ENCODE peak calls at places on chromosomes 2 and 18, in five cellular contexts. One of them, this sample, is unnamed.

GRCh38 chr18:63997606-63998005 is 27.7 kb downstream of the SERPINB8 start:
- DNase-seq in Panc1: no peak
- DNase-seq in Peyer's patch: no peak
- DNase-seq in CD8-positive, alpha-beta T cell: no peak
- DNase-seq in fibroblast of villous mesenchyme: no peak
- DNase-seq in this sample: no peak

GRCh38 chr2:229489016-229489415 is 217.9 kb upstream of the PID1 start:
- DNase-seq in Panc1: peak; percentile 28
- DNase-seq in Peyer's patch: no peak
- DNase-seq in CD8-positive, alpha-beta T cell: no peak
- DNase-seq in fibroblast of villous mesenchyme: peak; percentile 54
- DNase-seq in this sample: no peak

GRCh38 chr2:197088694-197089093 is 162.2 kb upstream of the PGAP1 start:
- DNase-seq in Panc1: no peak
- DNase-seq in Peyer's patch: no peak
- DNase-seq in CD8-positive, alpha-beta T cell: no peak
- DNase-seq in fibroblast of villous mesenchyme: peak; percentile 51
- DNase-seq in this sample: no peak

GRCh38 chr2:17879137-17879912 is 858 bp downstream of the KCNS3 start:
- DNase-seq in Panc1: no peak
- DNase-seq in Peyer's patch: no peak
- DNase-seq in CD8-positive, alpha-beta T cell: no peak
- DNase-seq in fibroblast of villous mesenchyme: peak; percentile 55
- DNase-seq in this sample: peak; percentile 74

GRCh38 chr2:180376076-180376475 is 369.0 kb upstream of the CWC22 start:
- DNase-seq in Panc1: no peak
- DNase-seq in Peyer's patch: no peak
- DNase-seq in CD8-positive, alpha-beta T cell: no peak
- DNase-seq in fibroblast of villous mesenchyme: peak; percentile 57
- DNase-seq in this sample: no peak

GRCh38 chr2:172484253-172484652 is 56.9 kb downstream of the ITGA6 start:
- DNase-seq in Panc1: no peak
- DNase-seq in Peyer's patch: no peak
- DNase-seq in CD8-positive, alpha-beta T cell: no peak
- DNase-seq in fibroblast of villous mesenchyme: peak; percentile 33
- DNase-seq in this sample: no peak

GRCh38 chr2:100416939-100417744 is at the start of gene CHST10:
- DNase-seq in Panc1: no peak
- DNase-seq in Peyer's patch: peak; percentile 47
- DNase-seq in CD8-positive, alpha-beta T cell: peak; percentile 20
- DNase-seq in fibroblast of villous mesenchyme: peak; percentile 61
- DNase-seq in this sample: peak; percentile 86

GRCh38 chr2:6445156-6445555 is 420.6 kb downstream of the CMPK2 start:
- DNase-seq in Panc1: no peak
- DNase-seq in Peyer's patch: no peak
- DNase-seq in CD8-positive, alpha-beta T cell: no peak
- DNase-seq in fibroblast of villous mesenchyme: no peak
- DNase-seq in this sample: no peak

GRCh38 chr18:74480149-74480651 is 16.0 kb upstream of the CNDP2 start:
- DNase-seq in Panc1: no peak
- DNase-seq in Peyer's patch: no peak
- DNase-seq in CD8-positive, alpha-beta T cell: no peak
- DNase-seq in fibroblast of villous mesenchyme: no peak
- DNase-seq in this sample: no peak

GRCh38 chr2:179796213-179797007 is 65.0 kb downstream of the ZNF385B start:
- DNase-seq in Panc1: no peak
- DNase-seq in Peyer's patch: no peak
- DNase-seq in CD8-positive, alpha-beta T cell: no peak
- DNase-seq in fibroblast of villous mesenchyme: no peak
- DNase-seq in this sample: no peak

GRCh38 chr2:49616800-49617199 is 462.5 kb upstream of the FSHR start:
- DNase-seq in Panc1: peak; percentile 20
- DNase-seq in Peyer's patch: no peak
- DNase-seq in CD8-positive, alpha-beta T cell: no peak
- DNase-seq in fibroblast of villous mesenchyme: no peak
- DNase-seq in this sample: peak; percentile 3

GRCh38 chr2:144520718-144521487 is 984 bp upstream of the ZEB2 start:
- DNase-seq in Panc1: no peak
- DNase-seq in Peyer's patch: no peak
- DNase-seq in CD8-positive, alpha-beta T cell: no peak
- DNase-seq in fibroblast of villous mesenchyme: peak; percentile 78
- DNase-seq in this sample: no peak

GRCh38 chr2:164960159-164960558 is 4.8 kb upstream of the SLC38A11 start:
- DNase-seq in Panc1: no peak
- DNase-seq in Peyer's patch: no peak
- DNase-seq in CD8-positive, alpha-beta T cell: no peak
- DNase-seq in fibroblast of villous mesenchyme: no peak
- DNase-seq in this sample: no peak

GRCh38 chr2:63755980-63756379 is 85.7 kb upstream of the UGP2 start:
- DNase-seq in Panc1: no peak
- DNase-seq in Peyer's patch: no peak
- DNase-seq in CD8-positive, alpha-beta T cell: no peak
- DNase-seq in fibroblast of villous mesenchyme: peak; percentile 36
- DNase-seq in this sample: no peak

GRCh38 chr2:159677654-159678053 is 34.7 kb upstream of the MARCHF7 start:
- DNase-seq in Panc1: peak; percentile 2
- DNase-seq in Peyer's patch: no peak
- DNase-seq in CD8-positive, alpha-beta T cell: no peak
- DNase-seq in fibroblast of villous mesenchyme: peak; percentile 26
- DNase-seq in this sample: no peak
- TF ChIP-seq CTCF in Panc1: peak; percentile 42
- TF ChIP-seq CTCF in Peyer's patch: no peak
- TF ChIP-seq CTCF in CD8-positive, alpha-beta T cell: no peak
- TF ChIP-seq CTCF in fibroblast of villous mesenchyme: peak; percentile 27
- TF ChIP-seq CTCF in this sample: no peak

GRCh38 chr2:137511526-137511925 is 452.7 kb upstream of the HNMT start:
- DNase-seq in Panc1: no peak
- DNase-seq in Peyer's patch: no peak
- DNase-seq in CD8-positive, alpha-beta T cell: no peak
- DNase-seq in fibroblast of villous mesenchyme: no peak
- DNase-seq in this sample: no peak

GRCh38 chr2:137507237-137507636 is 457.0 kb upstream of the HNMT start:
- DNase-seq in Panc1: no peak
- DNase-seq in Peyer's patch: no peak
- DNase-seq in CD8-positive, alpha-beta T cell: no peak
- DNase-seq in fibroblast of villous mesenchyme: no peak
- DNase-seq in this sample: no peak

DNA sequence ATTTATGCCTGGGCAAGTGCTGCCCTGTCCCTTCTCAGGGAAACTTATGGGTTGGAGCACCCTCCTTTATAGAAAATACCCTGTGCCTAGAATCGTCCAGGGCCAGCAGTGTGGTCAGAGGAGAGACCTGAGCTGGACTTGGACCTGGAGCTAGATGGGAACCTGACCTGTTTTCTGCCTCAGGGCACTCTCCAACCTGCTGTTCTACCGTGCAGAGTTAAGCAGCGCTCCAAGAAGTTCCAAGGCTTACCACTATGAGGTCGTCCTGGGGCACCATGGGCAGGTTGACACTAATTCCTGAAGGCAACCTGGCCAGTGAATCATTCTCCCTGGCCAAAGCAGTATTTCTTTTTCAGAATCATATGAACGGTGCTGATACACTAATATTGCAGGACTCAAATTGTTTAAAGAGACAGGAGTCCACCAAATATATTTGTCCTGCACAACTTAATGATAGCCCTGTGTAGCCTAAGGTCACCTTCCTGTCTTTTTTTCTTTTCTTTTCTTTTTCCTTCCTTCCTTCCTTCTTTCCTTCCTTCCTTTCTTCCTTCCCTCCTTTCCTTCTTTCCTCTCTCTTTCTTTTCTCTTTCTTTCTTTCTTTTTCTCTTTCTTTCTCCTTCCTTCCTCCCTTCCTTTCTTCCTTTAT is 455.4 kb upstream of the HNMT start:
- DNase-seq in Panc1: no peak
- DNase-seq in Peyer's patch: no peak
- DNase-seq in CD8-positive, alpha-beta T cell: no peak
- DNase-seq in fibroblast of villous mesenchyme: no peak
- DNase-seq in this sample: no peak
- TF ChIP-seq CTCF in Panc1: no peak
- TF ChIP-seq CTCF in Peyer's patch: no peak
- TF ChIP-seq CTCF in CD8-positive, alpha-beta T cell: no peak
- TF ChIP-seq CTCF in fibroblast of villous mesenchyme: no peak
- TF ChIP-seq CTCF in this sample: no peak

DNA sequence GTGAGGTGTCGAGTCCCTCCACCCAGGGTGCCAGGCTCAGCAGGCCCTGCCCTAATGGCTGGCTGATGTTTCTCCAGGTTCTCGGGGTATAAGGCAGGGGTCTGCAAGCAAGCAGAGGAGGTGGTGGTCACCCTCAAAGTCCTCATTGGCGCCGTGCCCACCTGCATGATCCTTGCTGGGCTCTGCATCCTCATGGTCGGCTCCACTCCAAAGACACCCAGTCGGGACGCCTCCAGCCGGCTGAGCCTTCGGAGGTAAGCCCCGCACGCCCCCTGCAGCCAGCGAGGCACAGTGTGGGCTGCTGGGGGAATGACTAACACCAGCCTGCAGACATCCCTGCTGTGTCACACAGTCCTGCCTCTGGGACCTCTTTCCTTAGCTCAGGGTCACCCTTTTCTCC is 14.1 kb downstream of the MFSD2B start:
- DNase-seq in Panc1: no peak
- DNase-seq in Peyer's patch: no peak
- DNase-seq in CD8-positive, alpha-beta T cell: no peak
- DNase-seq in fibroblast of villous mesenchyme: peak; percentile 35
- DNase-seq in this sample: no peak
- TF ChIP-seq CTCF in Panc1: no peak
- TF ChIP-seq CTCF in Peyer's patch: no peak
- TF ChIP-seq CTCF in CD8-positive, alpha-beta T cell: no peak
- TF ChIP-seq CTCF in fibroblast of villous mesenchyme: peak; percentile 52
- TF ChIP-seq CTCF in this sample: no peak

GRCh38 chr2:159175182-159175581 is 111.3 kb downstream of the WDSUB1 start:
- DNase-seq in Panc1: no peak
- DNase-seq in Peyer's patch: no peak
- DNase-seq in CD8-positive, alpha-beta T cell: no peak
- DNase-seq in fibroblast of villous mesenchyme: no peak
- DNase-seq in this sample: no peak
- TF ChIP-seq CTCF in Panc1: no peak
- TF ChIP-seq CTCF in Peyer's patch: peak; percentile 8
- TF ChIP-seq CTCF in CD8-positive, alpha-beta T cell: no peak
- TF ChIP-seq CTCF in fibroblast of villous mesenchyme: no peak
- TF ChIP-seq CTCF in this sample: no peak

GRCh38 chr18:48950536-48951447 is at the start of gene SMAD7:
- DNase-seq in Panc1: no peak
- DNase-seq in Peyer's patch: no peak
- DNase-seq in CD8-positive, alpha-beta T cell: no peak
- DNase-seq in fibroblast of villous mesenchyme: peak; percentile 52
- DNase-seq in this sample: no peak

GRCh38 chr18:48952287-48953095 is 1.7 kb upstream of the SMAD7 start:
- DNase-seq in Panc1: no peak
- DNase-seq in Peyer's patch: peak; percentile 68
- DNase-seq in CD8-positive, alpha-beta T cell: no peak
- DNase-seq in fibroblast of villous mesenchyme: peak; percentile 87
- DNase-seq in this sample: peak; percentile 86

GRCh38 chr18:48949606-48950535 is 894 bp downstream of the SMAD7 start:
- DNase-seq in Panc1: no peak
- DNase-seq in Peyer's patch: no peak
- DNase-seq in CD8-positive, alpha-beta T cell: no peak
- DNase-seq in fibroblast of villous mesenchyme: peak; percentile 55
- DNase-seq in this sample: peak; percentile 62

GRCh38 chr18:48953096-48953706 is 2.4 kb upstream of the SMAD7 start:
- DNase-seq in Panc1: no peak
- DNase-seq in Peyer's patch: no peak
- DNase-seq in CD8-positive, alpha-beta T cell: no peak
- DNase-seq in fibroblast of villous mesenchyme: no peak
- DNase-seq in this sample: no peak

GRCh38 chr18:48951448-48952286 is 902 bp upstream of the SMAD7 start:
- DNase-seq in Panc1: no peak
- DNase-seq in Peyer's patch: peak; percentile 85
- DNase-seq in CD8-positive, alpha-beta T cell: peak; percentile 67
- DNase-seq in fibroblast of villous mesenchyme: peak; percentile 94
- DNase-seq in this sample: peak; percentile 78
- TF ChIP-seq CTCF in Panc1: peak; percentile 22
- TF ChIP-seq CTCF in Peyer's patch: no peak
- TF ChIP-seq CTCF in CD8-positive, alpha-beta T cell: no peak
- TF ChIP-seq CTCF in fibroblast of villous mesenchyme: peak; percentile 24
- TF ChIP-seq CTCF in this sample: no peak

DNA sequence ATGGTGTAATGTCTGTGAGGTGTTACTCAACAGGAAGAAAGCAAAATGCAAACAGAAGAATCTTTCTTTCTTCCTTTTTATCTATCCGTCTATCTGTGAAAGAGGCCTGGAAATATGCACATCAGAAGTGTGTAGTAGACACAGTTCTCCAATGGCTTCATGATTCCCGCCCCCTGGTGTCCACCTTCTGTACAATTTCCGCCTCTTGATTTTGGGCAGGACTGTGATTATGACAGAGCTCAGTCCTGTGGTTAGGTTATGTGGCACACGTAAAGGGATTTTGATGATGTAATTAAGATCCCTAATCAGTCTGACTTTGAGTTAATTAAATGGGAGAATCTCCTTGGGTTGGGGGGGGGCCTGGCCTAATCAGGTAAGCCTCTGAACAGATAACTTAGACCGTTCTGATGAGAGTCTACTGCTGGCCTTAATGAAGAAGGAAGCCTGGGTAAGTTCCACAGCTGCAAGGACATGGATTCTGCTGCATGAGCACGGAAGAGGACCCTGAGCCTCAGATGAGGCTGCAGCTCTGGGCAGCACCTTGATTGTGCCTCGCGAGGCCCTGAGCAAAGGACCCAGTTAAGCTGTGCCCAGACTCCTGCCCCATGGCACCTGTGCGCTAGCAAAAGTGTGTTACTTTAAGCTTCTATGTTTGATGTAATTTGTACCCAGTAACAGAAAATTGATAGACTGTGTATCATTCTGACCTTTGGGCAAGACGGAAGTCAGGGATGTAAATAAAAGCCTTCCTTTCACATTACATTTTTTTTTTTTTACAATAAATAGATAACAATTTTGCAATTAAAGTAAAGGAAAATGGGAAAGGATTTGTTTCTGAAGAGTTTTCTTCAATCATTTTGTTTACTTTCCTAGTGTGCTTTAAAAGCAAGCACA is 11.3 kb upstream of the KCNF1 start:
- DNase-seq in Panc1: no peak
- DNase-seq in Peyer's patch: no peak
- DNase-seq in CD8-positive, alpha-beta T cell: no peak
- DNase-seq in fibroblast of villous mesenchyme: peak; percentile 12
- DNase-seq in this sample: no peak
- TF ChIP-seq CTCF in Panc1: peak; percentile 65
- TF ChIP-seq CTCF in Peyer's patch: peak; percentile 10
- TF ChIP-seq CTCF in CD8-positive, alpha-beta T cell: no peak
- TF ChIP-seq CTCF in fibroblast of villous mesenchyme: peak; percentile 32
- TF ChIP-seq CTCF in this sample: no peak

DNA sequence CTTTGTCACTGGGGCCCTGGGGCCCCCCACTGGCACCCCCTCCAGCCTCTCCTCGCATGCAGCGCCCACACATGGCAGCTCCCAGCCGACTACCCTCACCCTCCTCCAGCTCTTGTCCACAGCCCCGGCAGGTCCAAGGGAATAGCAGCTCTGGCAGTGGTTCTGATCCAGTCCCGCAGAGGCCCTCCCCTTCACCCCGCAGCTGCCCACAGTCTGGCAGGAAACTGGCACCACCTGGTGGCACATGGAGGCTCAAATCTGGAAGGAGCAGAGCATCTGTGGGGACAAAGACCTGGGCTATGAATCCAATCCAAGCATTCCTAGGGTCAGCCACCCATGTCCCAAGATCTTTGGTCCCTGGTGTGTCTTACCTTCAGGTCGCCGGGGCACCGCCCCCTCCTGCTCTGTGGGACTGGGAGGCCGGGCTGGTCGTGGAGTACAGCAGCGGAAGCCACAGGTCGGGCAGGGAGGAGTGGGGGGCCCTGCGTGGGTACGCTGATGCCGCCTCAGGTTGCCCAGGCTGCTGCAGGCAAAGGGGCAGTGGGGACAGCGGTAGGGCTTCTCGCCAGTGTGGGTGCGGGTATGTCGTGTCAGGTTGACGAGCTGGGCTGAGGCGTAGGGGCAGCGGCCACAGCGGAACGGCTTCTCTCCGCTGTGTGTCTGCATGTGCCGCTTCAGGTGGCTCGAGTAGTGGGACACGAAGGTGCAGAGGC is 2.3 kb downstream of the ZNF513 start:
- DNase-seq in Panc1: no peak
- DNase-seq in Peyer's patch: no peak
- DNase-seq in CD8-positive, alpha-beta T cell: no peak
- DNase-seq in fibroblast of villous mesenchyme: no peak
- DNase-seq in this sample: peak; percentile 46
- TF ChIP-seq CTCF in Panc1: peak; percentile 76
- TF ChIP-seq CTCF in Peyer's patch: no peak
- TF ChIP-seq CTCF in CD8-positive, alpha-beta T cell: no peak
- TF ChIP-seq CTCF in fibroblast of villous mesenchyme: peak; percentile 27
- TF ChIP-seq CTCF in this sample: no peak

This sample was measured in nephron progenitor cell.